ENCODE peak calls at places on chromosomes 11 and 22, in seven cellular contexts. M, W, K, F, D, Y and H are unnamed samples.

GRCh38 chr11:35088226-35088625 is 50.7 kb upstream of the CD44 start:
- DNase-seq in M (peak; percentile 32), W (no peak), K (no peak), F (no peak), D (no peak), Y (no peak), H (no peak)

GRCh38 chr11:10941429-10941828 is 83.6 kb upstream of the ZBED5 start:
- DNase-seq in M (no peak), W (no peak), K (no peak), F (no peak), D (no peak), Y (no peak), H (no peak)

GRCh38 chr22:48376428-48376827 is 1451.2 kb downstream of the BRD1 start:
- DNase-seq in M (no peak), W (no peak), K (no peak), F (no peak), D (no peak), Y (peak; percentile 10), H (no peak)

GRCh38 chr11:128532016-128532570 is 55.3 kb downstream of the ETS1 start:
- DNase-seq in M (peak; percentile 79), W (no peak), K (no peak), F (no peak), D (no peak), Y (peak; percentile 63), H (no peak)

GRCh38 chr11:69634590-69634989 is 6.4 kb upstream of the CCND1 start:
- DNase-seq in M (no peak), W (no peak), K (no peak), F (peak; percentile 77), D (no peak), Y (peak; percentile 88), H (no peak)

GRCh38 chr11:85307381-85307780 is 319.8 kb downstream of the DLG2 start:
- DNase-seq in M (no peak), W (no peak), K (no peak), F (no peak), D (no peak), Y (no peak), H (no peak)

GRCh38 chr11:46422588-46422987 is 31.0 kb upstream of the CHRM4 start:
- DNase-seq in M (no peak), W (no peak), K (peak; percentile 36), F (no peak), D (no peak), Y (no peak), H (no peak)

GRCh38 chr22:27641049-27641790 is 160.3 kb downstream of the MN1 start:
- DNase-seq in M (no peak), W (no peak), K (peak; percentile 29), F (no peak), D (no peak), Y (no peak), H (no peak)

GRCh38 chr22:47787501-47788227 is 1025.2 kb downstream of the TBC1D22A start:
- DNase-seq in M (no peak), W (no peak), K (no peak), F (no peak), D (no peak), Y (no peak), H (no peak)

GRCh38 chr22:46902998-46903916 is 140.8 kb downstream of the TBC1D22A start:
- DNase-seq in M (no peak), W (no peak), K (no peak), F (no peak), D (no peak), Y (no peak), H (no peak)

GRCh38 chr22:50184004-50184461 is 1.7 kb upstream of the TRABD start:
- DNase-seq in M (peak; percentile 90), W (no peak), K (peak; percentile 48), F (peak; percentile 79), D (peak; percentile 77), Y (peak; percentile 82), H (peak; percentile 84)

GRCh38 chr11:128956401-128957203 is 13.9 kb upstream of the TP53AIP1 start:
- DNase-seq in M (peak; percentile 38), W (no peak), K (peak; percentile 78), F (peak; percentile 63), D (peak; percentile 47), Y (no peak), H (peak; percentile 29)

GRCh38 chr11:94243571-94244229 is 60.7 kb upstream of the IZUMO1R start:
- DNase-seq in M (no peak), W (no peak), K (peak; percentile 8), F (no peak), D (no peak), Y (no peak), H (no peak)

GRCh38 chr11:105142167-105142566 is 2.6 kb upstream of the CARD18 start:
- DNase-seq in M (no peak), W (no peak), K (no peak), F (no peak), D (no peak), Y (no peak), H (no peak)

GRCh38 chr22:21038405-21038804 is 6.0 kb upstream of the SLC7A4 start:
- DNase-seq in M (no peak), W (no peak), K (peak; percentile 40), F (no peak), D (peak; percentile 85), Y (no peak), H (no peak)

GRCh38 chr11:19499999-19500398 is 212.6 kb upstream of the NAV2 start:
- DNase-seq in M (no peak), W (no peak), K (peak; percentile 68), F (no peak), D (no peak), Y (no peak), H (no peak)

GRCh38 chr11:19502691-19503253 is 209.9 kb upstream of the NAV2 start:
- DNase-seq in M (no peak), W (no peak), K (no peak), F (no peak), D (no peak), Y (no peak), H (no peak)

GRCh38 chr11:19493446-19493845 is 219.2 kb upstream of the NAV2 start:
- DNase-seq in M (no peak), W (no peak), K (no peak), F (no peak), D (no peak), Y (no peak), H (no peak)

GRCh38 chr11:19498986-19499669 is 213.5 kb upstream of the NAV2 start:
- DNase-seq in M (no peak), W (no peak), K (peak; percentile 58), F (no peak), D (no peak), Y (no peak), H (no peak)
- TF ChIP-seq POLR2A in M (no peak), W (no peak), K (no peak), F (no peak), D (no peak), Y (no peak), H (no peak)

GRCh38 chr11:869399-870126 is 26.9 kb downstream of the TSPAN4 start:
- DNase-seq in M (no peak), W (no peak), K (no peak), F (no peak), D (no peak), Y (no peak), H (no peak)
- H3K4me1 ChIP-seq in M (peaks cover 12% of the 10 kb centered on the region), W (no peaks in the 10 kb centered on the region), K (no peaks in the 10 kb centered on the region), F (no peaks in the 10 kb centered on the region), D (no peaks in the 10 kb centered on the region), Y (no peaks in the 10 kb centered on the region), H (peaks cover 6% of the 10 kb centered on the region)

DNA sequence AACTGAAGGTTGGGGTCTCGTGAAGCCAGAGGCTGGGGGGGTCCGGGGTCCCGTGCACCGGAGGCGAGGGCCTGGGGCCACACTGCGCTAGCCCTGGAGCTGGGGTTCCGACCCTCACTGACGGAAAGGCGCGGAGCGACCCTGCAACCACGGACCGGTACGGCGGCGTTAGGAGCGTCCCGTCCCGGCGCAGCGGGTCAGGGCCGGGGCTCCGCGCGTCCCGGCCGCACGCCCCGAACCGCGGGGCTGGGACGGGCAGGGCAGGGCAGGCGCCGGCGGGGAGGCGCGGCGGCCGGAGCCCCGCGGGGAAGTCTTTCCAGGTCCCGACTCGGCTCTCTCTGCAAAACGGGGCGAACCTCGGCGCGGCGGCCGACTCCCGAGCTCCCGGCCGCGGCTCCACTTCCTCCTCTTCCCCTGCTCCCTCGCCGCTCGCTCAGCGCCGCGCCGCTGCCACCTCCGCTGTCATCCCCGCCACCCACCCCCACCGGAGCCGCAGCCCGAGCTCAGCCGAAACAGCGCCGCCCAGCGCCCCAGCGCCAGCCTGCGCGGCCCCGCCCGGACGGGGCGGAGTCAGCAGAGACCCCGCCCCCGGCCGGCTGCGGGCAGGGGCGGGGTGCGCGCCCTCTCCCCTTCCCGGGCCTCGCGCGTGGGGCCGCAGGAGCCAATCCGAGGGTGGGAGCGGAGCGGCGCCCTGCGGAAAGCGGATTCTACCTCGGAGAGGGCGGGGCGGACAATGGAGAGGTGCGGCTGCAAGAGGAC is at the start of gene GDPD5:
- DNase-seq in M (peak; percentile 85), W (peak; percentile 29), K (peak; percentile 64), F (peak; percentile 82), D (peak; percentile 79), Y (peak; percentile 85), H (peak; percentile 86)
- TF ChIP-seq POLR2A in M (peak; percentile 67), W (no peak), K (no peak), F (no peak), D (no peak), Y (peak; percentile 46), H (no peak)

DNA sequence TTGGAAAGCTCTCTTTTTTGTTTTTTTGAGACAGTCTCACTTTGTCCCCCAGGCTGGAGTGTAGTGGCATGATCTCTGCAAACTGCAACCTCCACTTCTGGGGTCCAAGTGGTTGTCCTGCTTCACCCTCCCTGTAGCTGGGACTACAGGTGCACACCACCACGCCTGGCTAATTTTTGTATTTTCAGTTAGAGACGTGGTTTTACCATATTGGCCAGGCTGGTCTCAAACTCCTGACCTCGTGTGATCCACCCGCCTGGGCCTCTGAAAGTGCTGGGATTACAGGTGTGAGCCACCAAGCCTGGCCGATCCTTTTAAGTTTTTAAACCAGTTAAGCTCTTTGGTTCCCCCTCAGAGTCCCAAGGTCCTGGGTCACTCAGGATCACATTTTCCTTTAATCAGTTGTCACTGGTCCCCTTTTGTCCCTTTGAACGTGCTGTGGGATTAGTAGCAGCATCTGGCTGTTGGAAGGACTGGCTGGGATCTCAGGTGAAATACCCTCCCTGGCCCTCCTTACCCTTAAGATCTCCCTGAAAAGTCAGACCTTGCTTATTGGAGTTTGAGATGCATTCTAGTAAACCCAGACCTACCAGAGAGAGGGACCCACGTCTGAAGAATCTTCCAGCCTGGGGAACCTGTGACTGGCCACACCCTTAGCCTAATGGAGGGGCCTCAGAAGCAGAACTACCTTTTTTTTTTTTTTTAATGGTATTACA is 8.1 kb downstream of the MALAT1 start:
- DNase-seq in M (peak; percentile 68), W (no peak), K (peak; percentile 95), F (peak; percentile 88), D (no peak), Y (peak; percentile 54), H (peak; percentile 70)
- H3K4me1 ChIP-seq in M (peaks cover 44% of the 10 kb centered on the region), W (peaks cover 36% of the 10 kb centered on the region), K (no peaks in the 10 kb centered on the region), F (peaks cover 20% of the 10 kb centered on the region), D (peaks cover 20% of the 10 kb centered on the region), Y (no peaks in the 10 kb centered on the region), H (peaks cover 2% of the 10 kb centered on the region)

GRCh38 chr22:38482662-38483308 is 14.9 kb downstream of the KDELR3 start:
- DNase-seq in M (no peak), W (no peak), K (no peak), F (no peak), D (no peak), Y (no peak), H (no peak)
- TF ChIP-seq POLR2A in M (no peak), W (no peak), K (peak; percentile 35), F (no peak), D (no peak), Y (no peak), H (no peak)

GRCh38 chr11:96157517-96157873 is 185.5 kb downstream of the MAML2 start:
- DNase-seq in M (no peak), W (no peak), K (no peak), F (no peak), D (no peak), Y (no peak), H (no peak)
- H3K4me1 ChIP-seq in M (peaks cover 11% of the 10 kb centered on the region), W (peaks cover 27% of the 10 kb centered on the region), K (peaks cover 29% of the 10 kb centered on the region), F (peaks cover 48% of the 10 kb centered on the region), D (peaks cover 37% of the 10 kb centered on the region), Y (no peaks in the 10 kb centered on the region), H (peaks cover 17% of the 10 kb centered on the region)